ENCODE peak calls at places on chromosome 10, in seven cellular contexts. One of them, this sample, is unnamed. For H3K36me3, the result is how much of the 10 kb centered on the place peaks cover.

GRCh38 chr10:113236998-113237397 is 287.0 kb downstream of the TCF7L2 start:
- DNase-seq in IMR-90: no peak
- DNase-seq in neural progenitor cell: no peak
- DNase-seq in Peyer's patch: no peak
- DNase-seq in body of pancreas: no peak
- DNase-seq in heart left ventricle: no peak
- DNase-seq in left lung: no peak
- DNase-seq in this sample: no peak

GRCh38 chr10:44436240-44436639 is 51.3 kb upstream of the CXCL12 start:
- DNase-seq in IMR-90: no peak
- DNase-seq in neural progenitor cell: no peak
- DNase-seq in Peyer's patch: no peak
- DNase-seq in body of pancreas: no peak
- DNase-seq in heart left ventricle: no peak
- DNase-seq in left lung: no peak
- DNase-seq in this sample: no peak

GRCh38 chr10:32253300-32253699 is 93.7 kb downstream of the EPC1 start:
- DNase-seq in IMR-90: no peak
- DNase-seq in neural progenitor cell: no peak
- DNase-seq in Peyer's patch: no peak
- DNase-seq in body of pancreas: no peak
- DNase-seq in heart left ventricle: no peak
- DNase-seq in left lung: no peak
- DNase-seq in this sample: no peak

GRCh38 chr10:18713077-18713476 is 53.8 kb downstream of the ARL5B start:
- DNase-seq in IMR-90: peak
- DNase-seq in neural progenitor cell: no peak
- DNase-seq in Peyer's patch: no peak
- DNase-seq in body of pancreas: no peak
- DNase-seq in heart left ventricle: no peak
- DNase-seq in left lung: no peak
- DNase-seq in this sample: no peak

GRCh38 chr10:100882681-100883321 is 30.0 kb upstream of the SLF2 start:
- DNase-seq in IMR-90: peak
- DNase-seq in neural progenitor cell: no peak
- DNase-seq in Peyer's patch: no peak
- DNase-seq in body of pancreas: no peak
- DNase-seq in heart left ventricle: no peak
- DNase-seq in left lung: no peak
- DNase-seq in this sample: peak

GRCh38 chr10:122328676-122329075 is 45.8 kb upstream of the PLEKHA1 start:
- DNase-seq in IMR-90: no peak
- DNase-seq in neural progenitor cell: no peak
- DNase-seq in Peyer's patch: no peak
- DNase-seq in body of pancreas: no peak
- DNase-seq in heart left ventricle: no peak
- DNase-seq in left lung: no peak
- DNase-seq in this sample: no peak

GRCh38 chr10:13078912-13079775 is 20.8 kb upstream of the OPTN start:
- DNase-seq in IMR-90: no peak
- DNase-seq in neural progenitor cell: peak
- DNase-seq in Peyer's patch: no peak
- DNase-seq in body of pancreas: no peak
- DNase-seq in heart left ventricle: no peak
- DNase-seq in left lung: no peak
- DNase-seq in this sample: no peak

GRCh38 chr10:109178576-109178975 is 744.7 kb downstream of the XPNPEP1 start:
- DNase-seq in IMR-90: peak
- DNase-seq in neural progenitor cell: no peak
- DNase-seq in Peyer's patch: no peak
- DNase-seq in body of pancreas: no peak
- DNase-seq in heart left ventricle: no peak
- DNase-seq in left lung: no peak
- DNase-seq in this sample: no peak

GRCh38 chr10:3365630-3366029 is 193.0 kb upstream of the PITRM1 start:
- DNase-seq in IMR-90: no peak
- DNase-seq in neural progenitor cell: no peak
- DNase-seq in Peyer's patch: no peak
- DNase-seq in body of pancreas: no peak
- DNase-seq in heart left ventricle: no peak
- DNase-seq in left lung: no peak
- DNase-seq in this sample: no peak

GRCh38 chr10:43218206-43218950 is 48.5 kb downstream of the RASGEF1A start:
- DNase-seq in IMR-90: no peak
- DNase-seq in neural progenitor cell: no peak
- DNase-seq in Peyer's patch: no peak
- DNase-seq in body of pancreas: no peak
- DNase-seq in heart left ventricle: peak
- DNase-seq in left lung: peak
- DNase-seq in this sample: peak

GRCh38 chr10:45505336-45505735 is 131.3 kb downstream of the ALOX5 start:
- DNase-seq in IMR-90: no peak
- DNase-seq in neural progenitor cell: no peak
- DNase-seq in Peyer's patch: no peak
- DNase-seq in body of pancreas: no peak
- DNase-seq in heart left ventricle: no peak
- DNase-seq in left lung: no peak
- DNase-seq in this sample: no peak

GRCh38 chr10:11521860-11522259 is 89.6 kb downstream of the USP6NL start:
- DNase-seq in IMR-90: peak
- DNase-seq in neural progenitor cell: no peak
- DNase-seq in Peyer's patch: no peak
- DNase-seq in body of pancreas: no peak
- DNase-seq in heart left ventricle: no peak
- DNase-seq in left lung: no peak
- DNase-seq in this sample: no peak

DNA sequence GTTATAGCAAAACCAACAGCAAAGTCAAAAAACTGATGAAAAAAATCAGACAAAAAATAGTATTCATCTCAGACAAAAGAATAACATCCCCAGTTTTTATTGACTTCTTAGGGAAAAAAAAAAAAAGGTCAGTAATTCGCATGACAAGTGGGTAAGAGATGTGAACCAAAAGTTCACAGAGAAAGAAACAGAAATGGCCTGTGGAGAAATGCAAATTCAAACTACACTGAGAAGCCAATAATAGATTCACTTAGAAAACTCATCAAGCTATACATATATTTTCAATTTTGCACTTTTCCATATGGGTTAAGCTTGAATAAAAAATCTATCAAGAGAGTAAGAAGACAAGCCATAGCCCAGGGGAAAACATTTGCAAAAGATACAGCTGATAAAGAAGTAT is 28.0 kb downstream of the HERC4 start:
- DNase-seq in IMR-90: no peak
- DNase-seq in neural progenitor cell: no peak
- DNase-seq in Peyer's patch: no peak
- DNase-seq in body of pancreas: no peak
- DNase-seq in heart left ventricle: no peak
- DNase-seq in left lung: no peak
- DNase-seq in this sample: no peak
- H3K36me3 ChIP-seq in IMR-90: under half
- H3K36me3 ChIP-seq in neural progenitor cell: under half
- H3K36me3 ChIP-seq in Peyer's patch: under half
- H3K36me3 ChIP-seq in body of pancreas: under half
- H3K36me3 ChIP-seq in heart left ventricle: under half
- H3K36me3 ChIP-seq in left lung: under half
- H3K36me3 ChIP-seq in this sample: under half

GRCh38 chr10:123997013-123997412 is 96.4 kb downstream of the CHST15 start:
- DNase-seq in IMR-90: no peak
- DNase-seq in neural progenitor cell: no peak
- DNase-seq in Peyer's patch: no peak
- DNase-seq in body of pancreas: no peak
- DNase-seq in heart left ventricle: no peak
- DNase-seq in left lung: no peak
- DNase-seq in this sample: peak

GRCh38 chr10:123995461-123996131 is 97.8 kb downstream of the CHST15 start:
- DNase-seq in IMR-90: peak
- DNase-seq in neural progenitor cell: peak
- DNase-seq in Peyer's patch: no peak
- DNase-seq in body of pancreas: peak
- DNase-seq in heart left ventricle: peak
- DNase-seq in left lung: peak
- DNase-seq in this sample: peak

GRCh38 chr10:123995082-123995460 is 98.3 kb downstream of the CHST15 start:
- DNase-seq in IMR-90: peak
- DNase-seq in neural progenitor cell: no peak
- DNase-seq in Peyer's patch: no peak
- DNase-seq in body of pancreas: no peak
- DNase-seq in heart left ventricle: peak
- DNase-seq in left lung: no peak
- DNase-seq in this sample: peak

GRCh38 chr10:123997486-123998196 is 95.8 kb downstream of the CHST15 start:
- DNase-seq in IMR-90: peak
- DNase-seq in neural progenitor cell: no peak
- DNase-seq in Peyer's patch: no peak
- DNase-seq in body of pancreas: no peak
- DNase-seq in heart left ventricle: no peak
- DNase-seq in left lung: peak
- DNase-seq in this sample: peak

DNA sequence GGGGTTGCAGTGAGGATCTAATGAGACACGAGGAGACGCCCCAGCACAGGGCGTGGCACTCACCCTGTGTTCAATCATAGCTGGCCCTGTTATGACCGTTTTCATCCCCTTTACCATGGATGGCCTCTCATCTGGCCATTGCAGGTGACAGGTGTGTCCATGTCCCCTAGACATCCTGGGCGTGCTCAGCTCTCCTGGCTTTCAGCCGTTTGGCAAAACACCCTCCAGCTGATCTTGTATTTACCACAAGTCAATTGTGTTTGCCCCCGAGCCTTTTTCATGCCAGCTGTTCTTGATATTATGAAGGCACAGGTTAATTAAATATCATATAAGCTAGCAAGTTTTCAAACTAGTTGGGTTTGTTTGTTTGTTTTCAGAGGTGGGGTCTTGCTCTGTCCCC is 97.1 kb downstream of the CHST15 start:
- DNase-seq in IMR-90: no peak
- DNase-seq in neural progenitor cell: no peak
- DNase-seq in Peyer's patch: no peak
- DNase-seq in body of pancreas: no peak
- DNase-seq in heart left ventricle: no peak
- DNase-seq in left lung: no peak
- DNase-seq in this sample: peak
- H3K27ac ChIP-seq in IMR-90: no peak
- H3K27ac ChIP-seq in neural progenitor cell: no peak
- H3K27ac ChIP-seq in Peyer's patch: no peak
- H3K27ac ChIP-seq in body of pancreas: no peak
- H3K27ac ChIP-seq in heart left ventricle: no peak
- H3K27ac ChIP-seq in left lung: no peak
- H3K27ac ChIP-seq in this sample: no peak

GRCh38 chr10:25815999-25816768 is 117.8 kb upstream of the MYO3A start:
- DNase-seq in IMR-90: no peak
- DNase-seq in neural progenitor cell: no peak
- DNase-seq in Peyer's patch: no peak
- DNase-seq in body of pancreas: no peak
- DNase-seq in heart left ventricle: no peak
- DNase-seq in left lung: no peak
- DNase-seq in this sample: no peak

GRCh38 chr10:25824050-25824449 is 110.0 kb upstream of the MYO3A start:
- DNase-seq in IMR-90: no peak
- DNase-seq in neural progenitor cell: no peak
- DNase-seq in Peyer's patch: no peak
- DNase-seq in body of pancreas: no peak
- DNase-seq in heart left ventricle: no peak
- DNase-seq in left lung: no peak
- DNase-seq in this sample: no peak

GRCh38 chr10:25815236-25815635 is 118.8 kb upstream of the MYO3A start:
- DNase-seq in IMR-90: no peak
- DNase-seq in neural progenitor cell: no peak
- DNase-seq in Peyer's patch: no peak
- DNase-seq in body of pancreas: no peak
- DNase-seq in heart left ventricle: no peak
- DNase-seq in left lung: no peak
- DNase-seq in this sample: no peak

GRCh38 chr10:25818751-25819150 is 115.3 kb upstream of the MYO3A start:
- DNase-seq in IMR-90: no peak
- DNase-seq in neural progenitor cell: peak
- DNase-seq in Peyer's patch: no peak
- DNase-seq in body of pancreas: no peak
- DNase-seq in heart left ventricle: no peak
- DNase-seq in left lung: no peak
- DNase-seq in this sample: no peak

DNA sequence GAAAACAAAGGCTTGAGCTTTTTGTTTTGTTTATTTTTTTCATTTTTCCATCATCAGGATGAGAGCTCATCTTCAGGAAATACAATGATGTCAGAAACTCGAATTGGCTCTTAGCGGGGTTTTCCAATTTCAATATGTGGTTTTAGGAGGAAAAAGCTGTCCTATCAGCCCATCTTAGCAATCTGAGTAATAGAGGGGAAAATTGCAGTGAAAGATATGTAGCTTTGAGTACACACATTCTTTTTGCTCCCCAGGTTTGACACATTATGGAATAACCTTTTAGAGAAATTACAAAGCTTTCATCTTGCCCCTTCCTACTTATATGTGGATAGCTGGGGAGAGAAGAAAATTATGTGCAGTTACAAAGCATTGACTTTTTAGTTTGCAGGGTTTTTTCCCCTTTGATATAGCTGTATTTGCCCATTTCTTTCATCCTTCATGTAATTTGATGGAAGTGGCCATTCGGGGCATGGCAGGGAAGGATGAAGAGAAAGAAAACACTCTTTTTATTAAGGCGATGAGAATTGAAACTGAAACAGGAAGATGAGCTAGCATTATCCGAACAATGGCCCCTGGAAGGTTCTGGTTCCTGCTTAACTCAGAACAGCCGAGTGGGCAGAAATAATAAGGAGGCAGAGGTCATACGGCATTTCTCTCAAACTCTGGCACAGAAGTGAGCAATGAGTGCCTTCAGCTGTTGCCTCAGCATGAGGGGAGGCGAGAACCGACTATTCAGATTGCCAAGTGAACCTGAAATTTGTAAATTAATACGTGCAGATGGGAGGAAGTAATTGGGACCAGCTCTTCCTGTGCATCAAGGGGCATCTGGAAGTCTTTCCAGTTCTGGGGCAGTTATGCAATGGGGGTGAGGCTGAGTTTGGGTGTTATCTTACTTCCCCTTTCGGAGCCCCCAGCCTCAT is 113.3 kb upstream of the MYO3A start:
- DNase-seq in IMR-90: no peak
- DNase-seq in neural progenitor cell: no peak
- DNase-seq in Peyer's patch: no peak
- DNase-seq in body of pancreas: no peak
- DNase-seq in heart left ventricle: no peak
- DNase-seq in left lung: no peak
- DNase-seq in this sample: no peak
- H3K4me3 ChIP-seq in IMR-90: no peak
- H3K4me3 ChIP-seq in neural progenitor cell: no peak
- H3K4me3 ChIP-seq in Peyer's patch: no peak
- H3K4me3 ChIP-seq in body of pancreas: no peak
- H3K4me3 ChIP-seq in heart left ventricle: no peak
- H3K4me3 ChIP-seq in left lung: no peak
- H3K4me3 ChIP-seq in this sample: no peak

DNA sequence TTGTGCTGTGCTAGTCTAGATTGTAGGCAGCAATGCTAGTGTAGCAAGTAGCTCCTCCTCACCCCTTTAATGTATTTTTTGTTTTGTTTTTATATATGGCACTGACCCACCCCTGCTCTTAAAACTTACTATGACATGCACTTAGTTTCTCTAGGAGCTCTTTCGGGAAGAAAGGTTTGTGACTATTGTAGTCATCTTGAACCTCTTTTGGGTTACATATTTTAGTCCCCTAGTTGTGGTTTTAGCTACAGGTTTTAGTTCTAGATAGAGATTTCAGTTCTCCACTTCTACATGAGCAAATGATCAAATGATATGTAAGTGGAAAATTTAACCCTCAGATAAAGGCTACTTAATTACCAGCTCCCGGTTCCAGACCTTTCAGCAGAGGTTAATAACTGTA is 14.9 kb downstream of the MINPP1 start:
- DNase-seq in IMR-90: no peak
- DNase-seq in neural progenitor cell: no peak
- DNase-seq in Peyer's patch: no peak
- DNase-seq in body of pancreas: no peak
- DNase-seq in heart left ventricle: no peak
- DNase-seq in left lung: no peak
- DNase-seq in this sample: no peak
- H3K36me3 ChIP-seq in IMR-90: under half
- H3K36me3 ChIP-seq in neural progenitor cell: under half
- H3K36me3 ChIP-seq in Peyer's patch: under half
- H3K36me3 ChIP-seq in body of pancreas: under half
- H3K36me3 ChIP-seq in heart left ventricle: half or more
- H3K36me3 ChIP-seq in left lung: under half
- H3K36me3 ChIP-seq in this sample: under half

This sample was measured in upper lobe of right lung.